ENCODE peak calls at places on chromosome 2, in seven cellular contexts. D, V, Y, I, H, J and K are unnamed samples. For H3K9me3, the result is how much of the 10 kb centered on the place peaks cover.

GRCh38 chr2:64568836-64569235 is 44.7 kb downstream of the AFTPH start:
- DNase-seq in H (no peak), I (no peak), J (no peak), D (no peak), V (no peak), Y (peak), K (peak)

GRCh38 chr2:98505311-98505808 is 60.7 kb downstream of the INPP4A start:
- DNase-seq in H (no peak), V (peak), I (no peak), J (no peak), Y (no peak), D (peak), K (peak)

GRCh38 chr2:157221394-157221988 is 36.0 kb upstream of the GALNT5 start:
- DNase-seq in D (no peak), V (no peak), H (no peak), J (no peak), I (no peak), Y (no peak), K (no peak)

GRCh38 chr2:107025869-107026380 is 140.0 kb upstream of the ST6GAL2 start:
- DNase-seq in D (no peak), I (no peak), Y (peak), V (no peak), J (no peak), H (no peak), K (peak)

GRCh38 chr2:190069936-190070696 is 7.6 kb upstream of the MSTN start:
- DNase-seq in H (no peak), Y (peak), D (no peak), J (no peak), I (no peak), V (peak), K (peak)

GRCh38 chr2:207159002-207159401 is 6.7 kb downstream of the KLF7 start:
- DNase-seq in D (no peak), I (no peak), V (no peak), Y (no peak), J (no peak), H (no peak), K (no peak)

GRCh38 chr2:64124168-64124567 is 20.1 kb downstream of the PELI1 start:
- DNase-seq in Y (no peak), J (no peak), D (no peak), H (no peak), I (no peak), V (no peak), K (no peak)

GRCh38 chr2:210092791-210093190 is 78.4 kb downstream of the KANSL1L start:
- DNase-seq in I (no peak), D (no peak), Y (no peak), V (no peak), H (no peak), J (no peak), K (no peak)

DNA sequence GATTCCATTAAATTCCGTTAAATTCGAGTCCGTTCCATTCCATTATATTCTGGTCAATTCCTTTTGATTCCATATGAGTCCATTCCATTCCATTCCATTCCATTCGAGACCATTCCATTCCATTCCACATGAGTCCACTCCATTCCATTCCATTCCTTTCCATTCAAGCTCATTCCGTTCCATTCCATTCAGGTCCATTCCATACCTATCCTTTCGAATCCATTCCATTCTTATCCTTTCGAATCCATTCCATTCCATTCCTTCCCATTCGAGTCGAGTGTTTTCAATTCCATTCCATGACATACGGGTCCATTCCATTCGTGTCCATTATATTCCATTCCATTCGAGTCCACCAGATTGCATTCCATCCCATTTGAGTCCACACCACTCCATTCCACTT is 1127.4 kb downstream of the RPIA start:
- DNase-seq in H (no peak), J (no peak), Y (no peak), V (no peak), I (no peak), D (no peak), K (no peak)
- H3K9me3 ChIP-seq in H (under half), J (under half), Y (under half), V (under half), I (under half), D (under half), K (under half)

GRCh38 chr2:3116371-3116770 is 261.2 kb downstream of the EIPR1 start:
- DNase-seq in D (peak), V (no peak), Y (no peak), J (no peak), H (no peak), I (no peak), K (no peak)
- H3K9me3 ChIP-seq in D (under half), V (under half), Y (under half), J (under half), H (under half), I (under half), K (under half)

GRCh38 chr2:136207665-136208064 is 89.7 kb upstream of the CXCR4 start:
- DNase-seq in J (no peak), H (no peak), D (no peak), Y (no peak), I (no peak), V (no peak), K (no peak)

GRCh38 chr2:136205615-136206014 is 87.7 kb upstream of the CXCR4 start:
- DNase-seq in V (peak), H (no peak), I (peak), D (no peak), Y (no peak), J (no peak), K (no peak)

GRCh38 chr2:136207030-136207623 is 89.2 kb upstream of the CXCR4 start:
- DNase-seq in H (no peak), I (no peak), V (no peak), J (no peak), D (peak), Y (no peak), K (no peak)

GRCh38 chr2:136204959-136205358 is 87.0 kb upstream of the CXCR4 start:
- DNase-seq in I (no peak), Y (no peak), D (no peak), V (no peak), J (no peak), H (no peak), K (no peak)

GRCh38 chr2:136206613-136207012 is 88.7 kb upstream of the CXCR4 start:
- DNase-seq in H (no peak), Y (no peak), J (no peak), V (no peak), D (peak), I (no peak), K (no peak)
- H3K9me3 ChIP-seq in H (under half), Y (under half), J (under half), V (under half), D (under half), I (under half), K (under half)

DNA sequence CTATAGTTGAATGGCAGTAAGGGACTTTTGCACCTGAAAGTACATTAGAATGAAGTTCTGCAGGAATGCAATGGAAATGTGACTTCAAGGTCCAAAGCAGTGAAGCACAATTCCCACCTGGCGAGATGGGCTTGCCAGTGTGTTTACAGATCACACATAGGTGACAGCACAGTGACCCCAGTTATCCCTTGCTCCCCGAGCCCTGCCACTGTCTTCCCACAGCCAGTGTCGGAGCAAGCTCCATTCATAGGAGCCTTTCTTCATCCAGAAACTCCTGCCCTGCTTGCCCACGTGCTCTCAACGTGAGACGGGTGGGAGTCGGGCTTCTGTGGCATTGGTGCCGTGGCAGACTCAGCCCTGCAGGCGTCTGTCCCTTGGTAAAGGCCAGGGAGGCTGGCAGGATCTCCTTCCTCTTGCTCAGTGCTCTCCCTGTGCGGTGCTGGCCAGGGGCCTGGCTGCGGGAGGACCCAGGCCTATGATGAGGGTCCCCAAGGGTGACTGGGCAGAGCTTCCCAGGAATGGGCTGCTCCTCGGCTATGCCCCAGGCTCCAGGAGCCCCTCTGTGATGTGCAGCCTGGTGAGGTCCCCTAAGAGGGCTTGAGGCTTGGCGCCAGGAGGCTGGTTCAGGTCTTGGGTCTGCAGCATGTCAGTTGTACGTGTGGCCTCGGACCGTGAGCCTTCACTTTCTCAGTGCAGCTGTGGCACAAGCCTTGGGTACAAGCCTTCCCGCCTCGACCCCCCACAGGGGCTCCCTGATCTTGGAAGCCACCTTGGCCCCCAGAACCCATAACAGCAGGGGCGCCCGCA is 40.2 kb downstream of the SNED1 start:
- DNase-seq in J (no peak), I (no peak), V (no peak), D (no peak), Y (no peak), H (no peak), K (no peak)
- H3K9me3 ChIP-seq in J (under half), I (under half), V (under half), D (under half), Y (under half), H (under half), K (under half)

GRCh38 chr2:27573452-27573851 is 9.4 kb upstream of the ZNF512 start:
- DNase-seq in I (no peak), D (no peak), Y (peak), J (no peak), V (no peak), H (no peak), K (no peak)
- H3K9me3 ChIP-seq in I (under half), D (half or more), Y (under half), J (under half), V (under half), H (under half), K (under half)

GRCh38 chr2:11977766-11978524 is 231.5 kb downstream of the LPIN1 start:
- DNase-seq in I (no peak), H (no peak), Y (no peak), J (no peak), V (no peak), D (no peak), K (no peak)

GRCh38 chr2:11974573-11974972 is 228.1 kb downstream of the LPIN1 start:
- DNase-seq in H (no peak), J (no peak), V (no peak), Y (no peak), I (no peak), D (no peak), K (no peak)

GRCh38 chr2:11976090-11976489 is 229.7 kb downstream of the LPIN1 start:
- DNase-seq in H (no peak), I (no peak), J (no peak), V (no peak), Y (no peak), D (no peak), K (no peak)

GRCh38 chr2:11980809-11981208 is 234.4 kb downstream of the LPIN1 start:
- DNase-seq in D (no peak), I (no peak), H (no peak), V (no peak), Y (no peak), J (no peak), K (no peak)

DNA sequence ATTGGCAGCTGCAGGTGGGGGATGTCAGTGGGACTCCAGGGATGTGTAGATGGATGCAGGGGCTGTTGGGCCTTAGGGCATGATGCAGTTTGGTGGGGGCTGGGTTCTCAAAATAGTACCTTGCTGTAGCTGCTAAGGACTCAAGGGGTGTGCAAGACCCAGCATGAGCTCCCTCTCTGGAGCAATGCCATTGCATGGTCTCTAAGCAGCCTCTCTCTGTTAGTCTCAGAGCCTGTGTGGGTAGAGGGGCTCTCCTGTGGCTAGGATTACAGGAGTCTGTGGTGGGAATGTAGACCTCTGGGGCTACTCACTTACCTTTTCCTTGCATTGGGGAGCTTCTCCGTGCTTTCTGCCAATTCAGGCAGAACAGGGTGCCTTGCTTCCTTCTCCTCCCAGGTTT is 228.9 kb downstream of the LPIN1 start:
- DNase-seq in D (no peak), H (no peak), I (no peak), J (no peak), Y (no peak), V (no peak), K (no peak)
- H3K9me3 ChIP-seq in D (under half), H (under half), I (under half), J (under half), Y (under half), V (under half), K (under half)

GRCh38 chr2:240478346-240479110 is 43.1 kb downstream of the GPC1 start:
- DNase-seq in V (peak), I (no peak), Y (no peak), H (no peak), D (peak), J (peak), K (no peak)

GRCh38 chr2:240479561-240479960 is 44.1 kb downstream of the GPC1 start:
- DNase-seq in I (no peak), V (peak), H (no peak), D (no peak), Y (no peak), J (peak), K (no peak)

GRCh38 chr2:240477916-240478315 is 42.5 kb downstream of the GPC1 start:
- DNase-seq in J (peak), V (no peak), H (no peak), I (no peak), D (peak), Y (no peak), K (no peak)

GRCh38 chr2:240480834-240481623 is 45.6 kb downstream of the GPC1 start:
- DNase-seq in J (peak), D (peak), Y (no peak), H (no peak), I (no peak), V (peak), K (no peak)

DNA sequence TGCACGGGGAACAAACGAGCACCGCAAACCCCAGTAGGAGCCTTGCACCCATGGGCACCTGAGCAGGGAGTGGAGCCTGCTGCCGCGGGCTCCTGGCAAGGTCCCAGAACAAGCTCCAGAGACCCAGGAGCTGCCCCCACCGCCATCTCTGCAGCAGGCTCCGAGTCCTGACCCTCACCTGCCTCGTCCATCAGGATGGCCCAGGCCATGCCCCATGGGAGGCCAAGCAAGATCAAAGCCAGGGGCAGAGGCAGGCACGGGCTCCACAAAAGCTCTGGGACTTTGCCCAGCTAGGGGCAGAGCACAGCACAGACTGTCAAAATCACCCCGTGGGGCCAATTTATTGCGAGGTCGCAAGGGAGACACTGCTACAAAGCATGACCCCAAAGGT is 43.6 kb downstream of the GPC1 start:
- DNase-seq in V (peak), Y (no peak), I (no peak), H (no peak), D (no peak), J (peak), K (no peak)
- H3K9me3 ChIP-seq in V (under half), Y (under half), I (under half), H (under half), D (under half), J (under half), K (under half)

GRCh38 chr2:201507725-201508124 is 56.2 kb downstream of the STRADB start:
- DNase-seq in H (no peak), J (no peak), V (no peak), Y (no peak), I (no peak), D (no peak), K (no peak)
- H3K9me3 ChIP-seq in H (under half), J (under half), V (under half), Y (under half), I (under half), D (under half), K (under half)